ENCODE peak calls at places on chromosomes 1 and 21, in six cellular contexts. One of them, this sample, is unnamed.

GRCh38 chr1:232367293-232367692 is 262.6 kb downstream of the SIPA1L2 start:
- DNase-seq in stimulated activated CD8-positive, alpha-beta memory T cell treated with anti-CD3 and anti-CD28 coated beads, Interleukin-4, amount 100 ng/mL, for 24 hours: no peak
- DNase-seq in activated T-helper 1 cell treated with anti-CD3 and anti-CD28 coated beads, Interleukin-12 subunit alpha, Interleukin-12 subunit beta, Interleukin-2, Interleukin-4 antibody, amounts not matched to agents 30 ng/mL and 10 ng/mL and 1 ng/mL, durations not matched to agents 14 hours and 24 hours and 36 hours: no peak
- DNase-seq in left cardiac atrium: no peak
- DNase-seq in KG1: no peak
- DNase-seq in fibroblast of lung: peak; percentile 20
- DNase-seq in this sample: no peak

GRCh38 chr1:204130178-204130577 is 21.7 kb downstream of the ETNK2 start:
- DNase-seq in stimulated activated CD8-positive, alpha-beta memory T cell treated with anti-CD3 and anti-CD28 coated beads, Interleukin-4, amount 100 ng/mL, for 24 hours: no peak
- DNase-seq in activated T-helper 1 cell treated with anti-CD3 and anti-CD28 coated beads, Interleukin-12 subunit alpha, Interleukin-12 subunit beta, Interleukin-2, Interleukin-4 antibody, amounts not matched to agents 30 ng/mL and 10 ng/mL and 1 ng/mL, durations not matched to agents 14 hours and 24 hours and 36 hours: no peak
- DNase-seq in left cardiac atrium: no peak
- DNase-seq in KG1: no peak
- DNase-seq in fibroblast of lung: no peak
- DNase-seq in this sample: no peak

GRCh38 chr1:17990401-17990800 is 117.2 kb upstream of the IGSF21 start:
- DNase-seq in stimulated activated CD8-positive, alpha-beta memory T cell treated with anti-CD3 and anti-CD28 coated beads, Interleukin-4, amount 100 ng/mL, for 24 hours: no peak
- DNase-seq in activated T-helper 1 cell treated with anti-CD3 and anti-CD28 coated beads, Interleukin-12 subunit alpha, Interleukin-12 subunit beta, Interleukin-2, Interleukin-4 antibody, amounts not matched to agents 30 ng/mL and 10 ng/mL and 1 ng/mL, durations not matched to agents 14 hours and 24 hours and 36 hours: no peak
- DNase-seq in left cardiac atrium: no peak
- DNase-seq in KG1: no peak
- DNase-seq in fibroblast of lung: no peak
- DNase-seq in this sample: no peak

GRCh38 chr1:42950146-42950480 is 8.6 kb downstream of the SLC2A1 start:
- DNase-seq in stimulated activated CD8-positive, alpha-beta memory T cell treated with anti-CD3 and anti-CD28 coated beads, Interleukin-4, amount 100 ng/mL, for 24 hours: no peak
- DNase-seq in activated T-helper 1 cell treated with anti-CD3 and anti-CD28 coated beads, Interleukin-12 subunit alpha, Interleukin-12 subunit beta, Interleukin-2, Interleukin-4 antibody, amounts not matched to agents 30 ng/mL and 10 ng/mL and 1 ng/mL, durations not matched to agents 14 hours and 24 hours and 36 hours: no peak
- DNase-seq in left cardiac atrium: no peak
- DNase-seq in KG1: no peak
- DNase-seq in fibroblast of lung: peak; percentile 95
- DNase-seq in this sample: no peak

GRCh38 chr1:11653616-11654570 is at the start of gene FBXO2:
- DNase-seq in stimulated activated CD8-positive, alpha-beta memory T cell treated with anti-CD3 and anti-CD28 coated beads, Interleukin-4, amount 100 ng/mL, for 24 hours: no peak
- DNase-seq in activated T-helper 1 cell treated with anti-CD3 and anti-CD28 coated beads, Interleukin-12 subunit alpha, Interleukin-12 subunit beta, Interleukin-2, Interleukin-4 antibody, amounts not matched to agents 30 ng/mL and 10 ng/mL and 1 ng/mL, durations not matched to agents 14 hours and 24 hours and 36 hours: no peak
- DNase-seq in left cardiac atrium: peak; percentile 58
- DNase-seq in KG1: no peak
- DNase-seq in fibroblast of lung: peak; percentile 9
- DNase-seq in this sample: peak; percentile 26

GRCh38 chr1:93107395-93107794 is 28.3 kb downstream of the MTF2 start:
- DNase-seq in stimulated activated CD8-positive, alpha-beta memory T cell treated with anti-CD3 and anti-CD28 coated beads, Interleukin-4, amount 100 ng/mL, for 24 hours: no peak
- DNase-seq in activated T-helper 1 cell treated with anti-CD3 and anti-CD28 coated beads, Interleukin-12 subunit alpha, Interleukin-12 subunit beta, Interleukin-2, Interleukin-4 antibody, amounts not matched to agents 30 ng/mL and 10 ng/mL and 1 ng/mL, durations not matched to agents 14 hours and 24 hours and 36 hours: no peak
- DNase-seq in left cardiac atrium: no peak
- DNase-seq in KG1: no peak
- DNase-seq in fibroblast of lung: no peak
- DNase-seq in this sample: no peak

GRCh38 chr1:156145622-156146005 is 7.8 kb upstream of the SEMA4A start:
- DNase-seq in stimulated activated CD8-positive, alpha-beta memory T cell treated with anti-CD3 and anti-CD28 coated beads, Interleukin-4, amount 100 ng/mL, for 24 hours: no peak
- DNase-seq in activated T-helper 1 cell treated with anti-CD3 and anti-CD28 coated beads, Interleukin-12 subunit alpha, Interleukin-12 subunit beta, Interleukin-2, Interleukin-4 antibody, amounts not matched to agents 30 ng/mL and 10 ng/mL and 1 ng/mL, durations not matched to agents 14 hours and 24 hours and 36 hours: no peak
- DNase-seq in left cardiac atrium: no peak
- DNase-seq in KG1: no peak
- DNase-seq in fibroblast of lung: no peak
- DNase-seq in this sample: no peak

GRCh38 chr21:29540289-29540688 is 241.6 kb downstream of the BACH1 start:
- DNase-seq in stimulated activated CD8-positive, alpha-beta memory T cell treated with anti-CD3 and anti-CD28 coated beads, Interleukin-4, amount 100 ng/mL, for 24 hours: no peak
- DNase-seq in activated T-helper 1 cell treated with anti-CD3 and anti-CD28 coated beads, Interleukin-12 subunit alpha, Interleukin-12 subunit beta, Interleukin-2, Interleukin-4 antibody, amounts not matched to agents 30 ng/mL and 10 ng/mL and 1 ng/mL, durations not matched to agents 14 hours and 24 hours and 36 hours: no peak
- DNase-seq in left cardiac atrium: no peak
- DNase-seq in KG1: no peak
- DNase-seq in fibroblast of lung: no peak
- DNase-seq in this sample: no peak

GRCh38 chr1:79293611-79294010 is 287.1 kb upstream of the ADGRL4 start:
- DNase-seq in stimulated activated CD8-positive, alpha-beta memory T cell treated with anti-CD3 and anti-CD28 coated beads, Interleukin-4, amount 100 ng/mL, for 24 hours: no peak
- DNase-seq in activated T-helper 1 cell treated with anti-CD3 and anti-CD28 coated beads, Interleukin-12 subunit alpha, Interleukin-12 subunit beta, Interleukin-2, Interleukin-4 antibody, amounts not matched to agents 30 ng/mL and 10 ng/mL and 1 ng/mL, durations not matched to agents 14 hours and 24 hours and 36 hours: no peak
- DNase-seq in left cardiac atrium: no peak
- DNase-seq in KG1: no peak
- DNase-seq in fibroblast of lung: peak; percentile 1
- DNase-seq in this sample: no peak

GRCh38 chr1:32215629-32216505 is 6.3 kb downstream of the TMEM234 start:
- DNase-seq in stimulated activated CD8-positive, alpha-beta memory T cell treated with anti-CD3 and anti-CD28 coated beads, Interleukin-4, amount 100 ng/mL, for 24 hours: peak; percentile 38
- DNase-seq in activated T-helper 1 cell treated with anti-CD3 and anti-CD28 coated beads, Interleukin-12 subunit alpha, Interleukin-12 subunit beta, Interleukin-2, Interleukin-4 antibody, amounts not matched to agents 30 ng/mL and 10 ng/mL and 1 ng/mL, durations not matched to agents 14 hours and 24 hours and 36 hours: peak; percentile 35
- DNase-seq in left cardiac atrium: peak; percentile 62
- DNase-seq in KG1: peak; percentile 27
- DNase-seq in fibroblast of lung: peak; percentile 47
- DNase-seq in this sample: peak; percentile 32

GRCh38 chr1:175792126-175792525 is 48.7 kb upstream of the TNR start:
- DNase-seq in stimulated activated CD8-positive, alpha-beta memory T cell treated with anti-CD3 and anti-CD28 coated beads, Interleukin-4, amount 100 ng/mL, for 24 hours: no peak
- DNase-seq in activated T-helper 1 cell treated with anti-CD3 and anti-CD28 coated beads, Interleukin-12 subunit alpha, Interleukin-12 subunit beta, Interleukin-2, Interleukin-4 antibody, amounts not matched to agents 30 ng/mL and 10 ng/mL and 1 ng/mL, durations not matched to agents 14 hours and 24 hours and 36 hours: no peak
- DNase-seq in left cardiac atrium: no peak
- DNase-seq in KG1: no peak
- DNase-seq in fibroblast of lung: no peak
- DNase-seq in this sample: no peak

GRCh38 chr1:37556712-37557196 is at the start of gene DNALI1:
- DNase-seq in stimulated activated CD8-positive, alpha-beta memory T cell treated with anti-CD3 and anti-CD28 coated beads, Interleukin-4, amount 100 ng/mL, for 24 hours: no peak
- DNase-seq in activated T-helper 1 cell treated with anti-CD3 and anti-CD28 coated beads, Interleukin-12 subunit alpha, Interleukin-12 subunit beta, Interleukin-2, Interleukin-4 antibody, amounts not matched to agents 30 ng/mL and 10 ng/mL and 1 ng/mL, durations not matched to agents 14 hours and 24 hours and 36 hours: peak; percentile 28
- DNase-seq in left cardiac atrium: peak; percentile 88
- DNase-seq in KG1: no peak
- DNase-seq in fibroblast of lung: peak; percentile 87
- DNase-seq in this sample: no peak

GRCh38 chr1:61993331-61993961 is 201.2 kb upstream of the L1TD1 start:
- DNase-seq in stimulated activated CD8-positive, alpha-beta memory T cell treated with anti-CD3 and anti-CD28 coated beads, Interleukin-4, amount 100 ng/mL, for 24 hours: no peak
- DNase-seq in activated T-helper 1 cell treated with anti-CD3 and anti-CD28 coated beads, Interleukin-12 subunit alpha, Interleukin-12 subunit beta, Interleukin-2, Interleukin-4 antibody, amounts not matched to agents 30 ng/mL and 10 ng/mL and 1 ng/mL, durations not matched to agents 14 hours and 24 hours and 36 hours: no peak
- DNase-seq in left cardiac atrium: no peak
- DNase-seq in KG1: no peak
- DNase-seq in fibroblast of lung: peak; percentile 23
- DNase-seq in this sample: no peak

GRCh38 chr1:10774615-10775310 is 21.7 kb downstream of the CASZ1 start:
- DNase-seq in stimulated activated CD8-positive, alpha-beta memory T cell treated with anti-CD3 and anti-CD28 coated beads, Interleukin-4, amount 100 ng/mL, for 24 hours: no peak
- DNase-seq in activated T-helper 1 cell treated with anti-CD3 and anti-CD28 coated beads, Interleukin-12 subunit alpha, Interleukin-12 subunit beta, Interleukin-2, Interleukin-4 antibody, amounts not matched to agents 30 ng/mL and 10 ng/mL and 1 ng/mL, durations not matched to agents 14 hours and 24 hours and 36 hours: no peak
- DNase-seq in left cardiac atrium: no peak
- DNase-seq in KG1: no peak
- DNase-seq in fibroblast of lung: no peak
- DNase-seq in this sample: no peak

GRCh38 chr1:23793018-23793781 is 2.3 kb downstream of the LYPLA2 start:
- DNase-seq in stimulated activated CD8-positive, alpha-beta memory T cell treated with anti-CD3 and anti-CD28 coated beads, Interleukin-4, amount 100 ng/mL, for 24 hours: no peak
- DNase-seq in activated T-helper 1 cell treated with anti-CD3 and anti-CD28 coated beads, Interleukin-12 subunit alpha, Interleukin-12 subunit beta, Interleukin-2, Interleukin-4 antibody, amounts not matched to agents 30 ng/mL and 10 ng/mL and 1 ng/mL, durations not matched to agents 14 hours and 24 hours and 36 hours: no peak
- DNase-seq in left cardiac atrium: peak; percentile 62
- DNase-seq in KG1: no peak
- DNase-seq in fibroblast of lung: peak; percentile 68
- DNase-seq in this sample: no peak

GRCh38 chr1:156480411-156481192 is 20.0 kb downstream of the MEF2D start:
- DNase-seq in stimulated activated CD8-positive, alpha-beta memory T cell treated with anti-CD3 and anti-CD28 coated beads, Interleukin-4, amount 100 ng/mL, for 24 hours: peak; percentile 66
- DNase-seq in activated T-helper 1 cell treated with anti-CD3 and anti-CD28 coated beads, Interleukin-12 subunit alpha, Interleukin-12 subunit beta, Interleukin-2, Interleukin-4 antibody, amounts not matched to agents 30 ng/mL and 10 ng/mL and 1 ng/mL, durations not matched to agents 14 hours and 24 hours and 36 hours: peak; percentile 63
- DNase-seq in left cardiac atrium: peak; percentile 71
- DNase-seq in KG1: no peak
- DNase-seq in fibroblast of lung: no peak
- DNase-seq in this sample: no peak

This sample was measured in HCT116.